ENCODE peak calls at places on chromosomes 3 and 15, in seven cellular contexts. One of them, this sample, is unnamed.

GRCh38 chr3:7204848-7205156 is 343.9 kb downstream of the GRM7 start:
- DNase-seq in HFFc6: no peak
- DNase-seq in transverse colon: no peak
- DNase-seq in pancreas: no peak
- DNase-seq in HepG2: no peak
- DNase-seq in tibial artery: no peak
- DNase-seq in upper lobe of right lung: no peak
- DNase-seq in this sample: no peak

GRCh38 chr3:50610992-50611463 is 546 bp downstream of the CISH start:
- DNase-seq in pancreas: no peak
- DNase-seq in transverse colon: no peak
- DNase-seq in HFFc6: no peak
- DNase-seq in HepG2: no peak
- DNase-seq in tibial artery: no peak
- DNase-seq in upper lobe of right lung: no peak
- DNase-seq in this sample: no peak

GRCh38 chr3:183515968-183516851 is 39.3 kb downstream of the KLHL6 start:
- DNase-seq in upper lobe of right lung: no peak
- DNase-seq in HFFc6: no peak
- DNase-seq in pancreas: no peak
- DNase-seq in transverse colon: peak
- DNase-seq in HepG2: no peak
- DNase-seq in tibial artery: no peak
- DNase-seq in this sample: no peak

GRCh38 chr3:111963424-111963823 is 15.4 kb upstream of the ABHD10 start:
- DNase-seq in upper lobe of right lung: no peak
- DNase-seq in pancreas: no peak
- DNase-seq in transverse colon: no peak
- DNase-seq in HepG2: no peak
- DNase-seq in tibial artery: no peak
- DNase-seq in HFFc6: peak
- DNase-seq in this sample: peak

GRCh38 chr3:151016421-151016820 is 43.9 kb upstream of the CLRN1 start:
- DNase-seq in tibial artery: no peak
- DNase-seq in upper lobe of right lung: no peak
- DNase-seq in HFFc6: peak
- DNase-seq in transverse colon: no peak
- DNase-seq in pancreas: no peak
- DNase-seq in HepG2: no peak
- DNase-seq in this sample: peak

GRCh38 chr3:37762698-37763097 is 99.0 kb upstream of the CTDSPL start:
- DNase-seq in pancreas: no peak
- DNase-seq in upper lobe of right lung: no peak
- DNase-seq in transverse colon: no peak
- DNase-seq in HepG2: no peak
- DNase-seq in HFFc6: no peak
- DNase-seq in tibial artery: no peak
- DNase-seq in this sample: peak

GRCh38 chr3:141294848-141295247 is 63.2 kb downstream of the PXYLP1 start:
- DNase-seq in transverse colon: no peak
- DNase-seq in HepG2: no peak
- DNase-seq in tibial artery: no peak
- DNase-seq in upper lobe of right lung: no peak
- DNase-seq in pancreas: no peak
- DNase-seq in HFFc6: peak
- DNase-seq in this sample: peak

GRCh38 chr15:69067296-69067695 is 52.8 kb downstream of the NOX5 start:
- DNase-seq in tibial artery: no peak
- DNase-seq in transverse colon: no peak
- DNase-seq in upper lobe of right lung: no peak
- DNase-seq in pancreas: no peak
- DNase-seq in HFFc6: no peak
- DNase-seq in HepG2: no peak
- DNase-seq in this sample: peak

GRCh38 chr15:61828008-61828407 is 232.2 kb downstream of the VPS13C start:
- DNase-seq in pancreas: no peak
- DNase-seq in HFFc6: no peak
- DNase-seq in upper lobe of right lung: no peak
- DNase-seq in tibial artery: no peak
- DNase-seq in transverse colon: no peak
- DNase-seq in HepG2: peak
- DNase-seq in this sample: no peak

GRCh38 chr3:32972482-32973146 is 21.2 kb downstream of the CCR4 start:
- DNase-seq in pancreas: no peak
- DNase-seq in upper lobe of right lung: no peak
- DNase-seq in HepG2: no peak
- DNase-seq in tibial artery: no peak
- DNase-seq in transverse colon: no peak
- DNase-seq in HFFc6: no peak
- DNase-seq in this sample: no peak

GRCh38 chr3:160398820-160399346 is at the start of gene IFT80:
- DNase-seq in pancreas: peak
- DNase-seq in tibial artery: peak
- DNase-seq in HFFc6: peak
- DNase-seq in HepG2: peak
- DNase-seq in transverse colon: peak
- DNase-seq in upper lobe of right lung: peak
- DNase-seq in this sample: peak

GRCh38 chr3:86239956-86240355 is 751.0 kb downstream of the VGLL3 start:
- DNase-seq in HFFc6: no peak
- DNase-seq in tibial artery: no peak
- DNase-seq in pancreas: no peak
- DNase-seq in upper lobe of right lung: no peak
- DNase-seq in transverse colon: no peak
- DNase-seq in HepG2: no peak
- DNase-seq in this sample: no peak

GRCh38 chr3:123290107-123290930 is 88.6 kb downstream of the SEC22A start:
- DNase-seq in HepG2: no peak
- DNase-seq in transverse colon: no peak
- DNase-seq in upper lobe of right lung: no peak
- DNase-seq in pancreas: peak
- DNase-seq in tibial artery: peak
- DNase-seq in HFFc6: no peak
- DNase-seq in this sample: no peak
- TF ChIP-seq CTCF in HepG2: no peak
- TF ChIP-seq CTCF in transverse colon: no peak
- TF ChIP-seq CTCF in upper lobe of right lung: no peak
- TF ChIP-seq CTCF in pancreas: no peak
- TF ChIP-seq CTCF in tibial artery: no peak
- TF ChIP-seq CTCF in HFFc6: no peak
- TF ChIP-seq CTCF in this sample: no peak

GRCh38 chr15:83444936-83445335 is 2.2 kb upstream of the SH3GL3 start:
- DNase-seq in upper lobe of right lung: no peak
- DNase-seq in HepG2: no peak
- DNase-seq in transverse colon: no peak
- DNase-seq in HFFc6: no peak
- DNase-seq in pancreas: no peak
- DNase-seq in tibial artery: no peak
- DNase-seq in this sample: no peak

GRCh38 chr15:83445653-83446052 is 1.5 kb upstream of the SH3GL3 start:
- DNase-seq in upper lobe of right lung: no peak
- DNase-seq in tibial artery: no peak
- DNase-seq in HepG2: no peak
- DNase-seq in HFFc6: no peak
- DNase-seq in pancreas: no peak
- DNase-seq in transverse colon: no peak
- DNase-seq in this sample: no peak

GRCh38 chr15:83446417-83446816 is 724 bp upstream of the SH3GL3 start:
- DNase-seq in pancreas: no peak
- DNase-seq in tibial artery: no peak
- DNase-seq in upper lobe of right lung: no peak
- DNase-seq in HepG2: no peak
- DNase-seq in transverse colon: no peak
- DNase-seq in HFFc6: no peak
- DNase-seq in this sample: no peak

GRCh38 chr15:83449250-83449671 is 2.1 kb downstream of the SH3GL3 start:
- DNase-seq in transverse colon: no peak
- DNase-seq in HFFc6: no peak
- DNase-seq in upper lobe of right lung: no peak
- DNase-seq in HepG2: no peak
- DNase-seq in pancreas: no peak
- DNase-seq in tibial artery: no peak
- DNase-seq in this sample: no peak

DNA sequence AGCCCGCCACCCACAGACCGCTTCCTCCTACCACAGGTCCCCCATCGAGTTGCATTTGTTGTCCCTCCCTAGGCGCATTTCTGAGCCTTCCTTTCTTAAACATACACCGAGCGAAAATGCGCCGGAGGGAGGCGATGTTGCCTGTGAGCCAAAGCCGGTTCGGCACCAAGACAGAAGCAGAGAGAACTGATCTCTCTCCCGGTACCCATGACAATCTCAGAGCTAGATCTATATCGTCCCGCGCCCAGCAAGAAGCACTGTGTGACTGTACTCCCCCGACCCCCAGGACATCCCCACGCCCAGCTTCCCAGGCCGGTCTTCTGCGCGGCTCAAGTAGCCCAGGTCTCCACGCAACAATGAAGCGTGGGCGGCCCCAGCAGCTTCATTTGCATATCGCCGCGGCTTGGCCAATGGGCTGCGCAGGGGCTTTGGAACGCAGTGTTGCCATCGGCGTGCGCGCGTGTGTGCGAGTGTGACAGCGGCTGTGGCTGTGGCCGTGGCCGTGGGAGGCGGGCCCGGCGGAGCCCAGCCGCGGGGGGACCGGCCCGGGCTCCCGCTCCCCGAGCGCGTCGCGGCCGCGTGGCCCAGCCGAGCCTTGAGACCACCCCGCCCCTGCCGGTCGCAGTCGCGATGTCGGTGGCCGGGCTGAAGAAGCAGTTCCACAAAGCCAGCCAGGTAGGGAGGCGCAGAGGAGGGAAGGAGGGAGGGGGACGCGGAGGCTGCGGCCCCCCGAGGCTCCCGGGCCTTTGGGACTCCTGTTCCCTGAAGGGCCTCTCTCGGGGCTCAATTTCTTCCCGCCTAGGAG is at the start of gene SH3GL3:
- DNase-seq in HepG2: no peak
- DNase-seq in upper lobe of right lung: peak
- DNase-seq in HFFc6: peak
- DNase-seq in transverse colon: peak
- DNase-seq in pancreas: peak
- DNase-seq in tibial artery: peak
- DNase-seq in this sample: peak
- TF ChIP-seq CTCF in HepG2: no peak
- TF ChIP-seq CTCF in upper lobe of right lung: peak
- TF ChIP-seq CTCF in HFFc6: peak
- TF ChIP-seq CTCF in transverse colon: no peak
- TF ChIP-seq CTCF in pancreas: no peak
- TF ChIP-seq CTCF in tibial artery: peak
- TF ChIP-seq CTCF in this sample: peak

GRCh38 chr3:125683067-125683844 is 88.0 kb upstream of the OSBPL11 start:
- DNase-seq in tibial artery: peak
- DNase-seq in HFFc6: no peak
- DNase-seq in pancreas: no peak
- DNase-seq in HepG2: no peak
- DNase-seq in upper lobe of right lung: peak
- DNase-seq in transverse colon: peak
- DNase-seq in this sample: no peak

GRCh38 chr3:125681146-125681545 is 85.8 kb upstream of the OSBPL11 start:
- DNase-seq in HFFc6: no peak
- DNase-seq in tibial artery: no peak
- DNase-seq in pancreas: no peak
- DNase-seq in HepG2: no peak
- DNase-seq in transverse colon: no peak
- DNase-seq in upper lobe of right lung: peak
- DNase-seq in this sample: no peak

GRCh38 chr3:125684199-125684598 is 88.9 kb upstream of the OSBPL11 start:
- DNase-seq in HepG2: peak
- DNase-seq in transverse colon: no peak
- DNase-seq in HFFc6: no peak
- DNase-seq in tibial artery: no peak
- DNase-seq in pancreas: no peak
- DNase-seq in upper lobe of right lung: peak
- DNase-seq in this sample: peak

GRCh38 chr3:125679258-125679657 is 84.0 kb upstream of the OSBPL11 start:
- DNase-seq in pancreas: no peak
- DNase-seq in upper lobe of right lung: no peak
- DNase-seq in tibial artery: no peak
- DNase-seq in HepG2: peak
- DNase-seq in transverse colon: no peak
- DNase-seq in HFFc6: no peak
- DNase-seq in this sample: no peak
- TF ChIP-seq CTCF in pancreas: no peak
- TF ChIP-seq CTCF in upper lobe of right lung: no peak
- TF ChIP-seq CTCF in tibial artery: no peak
- TF ChIP-seq CTCF in HepG2: peak
- TF ChIP-seq CTCF in transverse colon: no peak
- TF ChIP-seq CTCF in HFFc6: peak
- TF ChIP-seq CTCF in this sample: no peak

GRCh38 chr3:177356113-177356512 is 158.8 kb upstream of the TBL1XR1 start:
- DNase-seq in transverse colon: no peak
- DNase-seq in tibial artery: no peak
- DNase-seq in HFFc6: no peak
- DNase-seq in pancreas: no peak
- DNase-seq in upper lobe of right lung: no peak
- DNase-seq in HepG2: no peak
- DNase-seq in this sample: no peak

GRCh38 chr3:177358085-177358967 is 161.0 kb upstream of the TBL1XR1 start:
- DNase-seq in pancreas: peak
- DNase-seq in tibial artery: peak
- DNase-seq in upper lobe of right lung: peak
- DNase-seq in HepG2: peak
- DNase-seq in HFFc6: no peak
- DNase-seq in transverse colon: peak
- DNase-seq in this sample: peak

GRCh38 chr3:177358968-177359600 is 161.8 kb upstream of the TBL1XR1 start:
- DNase-seq in HepG2: no peak
- DNase-seq in transverse colon: peak
- DNase-seq in upper lobe of right lung: peak
- DNase-seq in tibial artery: peak
- DNase-seq in HFFc6: no peak
- DNase-seq in pancreas: peak
- DNase-seq in this sample: no peak

GRCh38 chr3:177359601-177360357 is 162.5 kb upstream of the TBL1XR1 start:
- DNase-seq in tibial artery: peak
- DNase-seq in upper lobe of right lung: peak
- DNase-seq in transverse colon: peak
- DNase-seq in pancreas: peak
- DNase-seq in HepG2: peak
- DNase-seq in HFFc6: peak
- DNase-seq in this sample: peak

DNA sequence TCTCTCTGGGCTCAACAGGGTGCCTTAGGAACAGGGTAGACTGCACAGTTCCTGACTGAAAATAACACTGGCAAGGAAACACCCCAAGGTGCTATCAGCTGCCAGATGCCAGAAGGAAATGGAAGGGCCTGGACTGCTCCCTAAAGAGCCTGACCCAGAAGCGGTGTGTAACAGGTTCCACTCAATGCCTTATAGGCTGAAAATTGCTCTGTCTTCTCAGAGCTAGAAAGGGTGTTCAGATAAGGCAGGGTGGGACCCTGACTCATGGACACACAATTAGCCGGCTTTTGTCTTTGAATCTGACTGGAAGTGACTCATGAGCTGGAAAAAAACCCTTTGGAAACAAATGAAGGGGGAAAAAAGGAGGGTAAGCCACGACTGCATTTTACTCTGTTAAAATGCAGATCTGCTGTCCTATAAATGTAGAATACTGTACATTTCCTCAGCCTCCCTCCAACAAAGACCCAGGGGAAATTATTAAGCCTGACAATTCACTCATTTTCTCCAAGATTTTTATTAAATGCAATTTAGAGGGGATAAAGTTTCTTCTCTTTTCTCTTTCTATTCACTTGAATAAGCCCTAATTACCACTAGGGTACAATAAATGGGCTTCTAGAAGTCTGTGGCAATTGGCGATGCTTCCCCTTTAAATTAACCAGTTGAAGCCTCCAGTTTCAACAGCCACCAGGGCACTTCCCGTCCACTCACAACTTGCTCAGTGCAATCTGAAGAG is 160.2 kb upstream of the TBL1XR1 start:
- DNase-seq in tibial artery: no peak
- DNase-seq in pancreas: peak
- DNase-seq in transverse colon: peak
- DNase-seq in upper lobe of right lung: no peak
- DNase-seq in HFFc6: peak
- DNase-seq in HepG2: peak
- DNase-seq in this sample: peak
- TF ChIP-seq CTCF in tibial artery: no peak
- TF ChIP-seq CTCF in pancreas: no peak
- TF ChIP-seq CTCF in transverse colon: peak
- TF ChIP-seq CTCF in upper lobe of right lung: no peak
- TF ChIP-seq CTCF in HFFc6: peak
- TF ChIP-seq CTCF in HepG2: no peak
- TF ChIP-seq CTCF in this sample: no peak